ENCODE peak calls at places on chromosomes 11 and 22, in six cellular contexts. K, O, H, N, U and Z are unnamed samples.

GRCh38 chr11:129700701-129701100 is 114.9 kb upstream of the TMEM45B start:
- DNase-seq in K (no peak), U (no peak), O (peak), N (no peak), H (no peak), Z (peak)

GRCh38 chr11:118918128-118918685 is 7.5 kb downstream of the BCL9L start:
- DNase-seq in H (peak), N (peak), O (peak), K (peak), U (no peak), Z (peak)

GRCh38 chr11:75264971-75265370 is 24.4 kb downstream of the TPBGL start:
- DNase-seq in N (no peak), O (no peak), K (peak), H (no peak), U (no peak), Z (no peak)

GRCh38 chr22:43014062-43014875 is 680 bp downstream of the PACSIN2 start:
- DNase-seq in K (peak), N (no peak), H (peak), O (peak), U (no peak), Z (no peak)

GRCh38 chr22:40509401-40510134 is 127.0 kb downstream of the MRTFA start:
- DNase-seq in K (peak), U (no peak), O (no peak), H (peak), N (no peak), Z (no peak)

GRCh38 chr11:71153005-71153395 is 99.4 kb downstream of the SHANK2 start:
- DNase-seq in N (peak), H (no peak), O (no peak), U (no peak), K (peak), Z (no peak)

GRCh38 chr22:48802576-48802975 is 1025.1 kb downstream of the BRD1 start:
- DNase-seq in N (peak), K (peak), O (no peak), U (no peak), H (no peak), Z (no peak)

GRCh38 chr11:17691550-17691949 is 27.8 kb upstream of the MYOD1 start:
- DNase-seq in H (no peak), O (no peak), U (no peak), N (no peak), K (no peak), Z (no peak)

GRCh38 chr22:47600791-47601400 is 838.4 kb downstream of the TBC1D22A start:
- DNase-seq in O (no peak), U (no peak), K (no peak), N (peak), H (peak), Z (peak)

DNA sequence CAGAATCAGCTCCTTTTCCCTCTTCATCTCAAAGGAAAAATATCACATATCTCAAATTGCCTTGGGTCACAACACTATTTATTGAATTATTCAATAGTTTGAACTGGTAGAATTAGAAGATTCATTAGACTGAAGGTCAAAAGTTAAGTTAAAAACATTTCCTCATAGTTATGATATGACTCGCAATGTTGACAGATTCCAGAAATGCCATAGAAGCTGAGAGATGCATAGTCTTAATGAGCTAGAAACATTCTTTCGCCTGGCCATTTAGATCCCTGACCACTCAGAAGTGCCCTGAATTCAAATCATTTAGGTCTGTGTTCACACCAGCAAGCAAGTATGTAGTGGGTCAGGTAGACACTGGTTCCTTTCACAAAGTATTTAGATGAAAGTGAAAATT is 44.4 kb downstream of the FAT3 start:
- DNase-seq in U (no peak), H (no peak), K (no peak), N (no peak), O (no peak), Z (no peak)
- TF ChIP-seq EP300 in U (no peak), H (no peak), K (no peak), N (no peak), O (no peak), Z (no peak)

GRCh38 chr11:64429970-64430369 is 71.0 kb downstream of the RPS6KA4 start:
- DNase-seq in O (no peak), N (no peak), U (no peak), H (no peak), K (no peak), Z (no peak)
- H3K4me3 ChIP-seq in O (no peak), N (no peak), U (no peak), H (no peak), K (no peak), Z (no peak)

GRCh38 chr11:8083871-8084281 is 2.9 kb downstream of the TUB start:
- DNase-seq in O (no peak), K (no peak), H (no peak), N (no peak), U (no peak), Z (no peak)
- TF ChIP-seq EP300 in O (no peak), K (no peak), H (no peak), N (no peak), U (no peak), Z (no peak)

GRCh38 chr22:18076060-18076497 is 1.7 kb upstream of the PEX26 start:
- DNase-seq in H (peak), O (peak), U (no peak), K (peak), N (no peak), Z (no peak)

GRCh38 chr22:18077639-18078328 is at the start of gene PEX26:
- DNase-seq in K (peak), U (peak), N (peak), O (peak), H (peak), Z (peak)

GRCh38 chr22:18075101-18075730 is 2.6 kb upstream of the PEX26 start:
- DNase-seq in H (no peak), N (no peak), U (no peak), O (no peak), K (no peak), Z (no peak)

GRCh38 chr22:18078329-18079041 is 695 bp downstream of the PEX26 start:
- DNase-seq in N (peak), H (peak), K (peak), O (peak), U (no peak), Z (no peak)

DNA sequence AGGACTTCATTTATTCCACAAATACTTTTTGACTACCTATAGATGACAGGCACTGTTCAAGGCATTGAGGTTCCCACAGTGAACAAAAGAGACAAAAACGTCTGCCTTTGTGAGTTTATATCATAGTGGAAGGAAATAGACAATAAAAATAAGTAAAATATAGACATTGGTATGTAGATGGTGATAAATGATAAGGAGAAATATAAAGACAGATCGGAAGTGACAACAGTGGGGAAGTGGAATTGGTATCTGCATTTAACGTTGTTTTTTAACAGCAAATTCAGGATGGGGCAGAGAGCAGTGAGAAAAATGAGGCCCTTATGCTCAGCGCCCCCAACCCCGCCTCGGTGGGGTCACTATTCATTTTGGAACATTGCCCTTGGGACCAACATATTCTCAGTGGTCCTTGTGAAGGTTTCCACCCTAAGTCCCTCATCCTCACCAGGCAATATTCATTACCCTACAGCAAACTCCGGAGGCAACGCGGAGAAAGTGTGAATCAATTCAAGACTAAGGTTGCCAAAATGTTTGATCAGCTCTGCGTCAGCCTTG is 627 bp upstream of the PEX26 start:
- DNase-seq in N (no peak), H (no peak), O (no peak), U (no peak), K (no peak), Z (no peak)
- H3K4me3 ChIP-seq in N (peak), H (peak), O (peak), U (peak), K (peak), Z (peak)

GRCh38 chr11:47213985-47214564 is 699 bp upstream of the DDB2 start:
- DNase-seq in N (peak), H (peak), K (peak), U (peak), O (no peak), Z (peak)

GRCh38 chr11:47220401-47220821 is 5.6 kb downstream of the DDB2 start:
- DNase-seq in N (no peak), O (no peak), K (no peak), H (no peak), U (no peak), Z (no peak)

GRCh38 chr11:47212938-47213337 is 1.8 kb upstream of the DDB2 start:
- DNase-seq in O (no peak), K (peak), N (no peak), H (peak), U (no peak), Z (no peak)

GRCh38 chr11:47215366-47215925 is 672 bp downstream of the DDB2 start:
- DNase-seq in O (no peak), N (no peak), H (no peak), U (peak), K (no peak), Z (no peak)

DNA sequence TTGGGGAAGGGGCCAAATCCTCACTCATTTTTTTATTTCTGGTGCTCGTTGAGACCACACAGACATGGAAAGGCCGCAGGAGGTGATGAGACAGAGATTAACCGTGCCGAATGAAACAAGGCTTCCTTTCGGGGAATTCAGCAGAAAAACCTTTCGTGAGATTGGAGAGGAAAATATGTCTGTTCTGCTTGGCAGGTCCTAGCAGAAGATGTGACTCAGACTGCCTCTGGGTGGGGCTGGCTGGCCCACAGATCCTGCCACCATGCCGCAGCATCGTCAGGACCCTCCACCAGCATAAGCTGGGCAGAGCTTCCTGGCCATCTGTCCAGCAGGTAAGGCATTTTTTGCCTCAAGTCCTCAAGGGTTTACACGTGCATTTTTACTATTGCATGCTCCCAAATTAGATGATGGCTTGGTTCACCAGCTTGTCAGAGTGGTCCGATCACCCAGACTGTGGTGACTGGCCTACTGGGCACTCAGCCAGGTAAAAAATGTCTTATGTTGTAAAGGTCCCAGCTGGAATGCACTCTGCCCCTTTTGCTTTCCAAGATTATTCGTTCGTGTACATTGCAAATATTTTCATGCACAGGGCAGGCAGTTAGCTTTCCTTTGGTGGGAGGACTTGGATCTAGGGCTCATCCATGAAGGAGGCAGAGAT is 1.5 kb downstream of the DDB2 start:
- DNase-seq in N (no peak), U (peak), O (no peak), K (peak), H (peak), Z (no peak)
- TF ChIP-seq EP300 in N (no peak), U (peak), O (no peak), K (no peak), H (no peak), Z (no peak)

GRCh38 chr22:38270091-38270972 is 2.5 kb downstream of the TMEM184B start:
- DNase-seq in N (no peak), O (peak), K (no peak), H (no peak), U (no peak), Z (no peak)

GRCh38 chr22:38272373-38273134 is at the start of gene TMEM184B:
- DNase-seq in H (peak), N (peak), O (peak), U (no peak), K (peak), Z (no peak)

GRCh38 chr22:38273135-38273761 is 438 bp upstream of the TMEM184B start:
- DNase-seq in K (no peak), H (no peak), O (no peak), U (no peak), N (no peak), Z (no peak)

GRCh38 chr22:38271101-38271500 is 1.7 kb downstream of the TMEM184B start:
- DNase-seq in H (no peak), U (no peak), O (no peak), K (no peak), N (no peak), Z (no peak)

GRCh38 chr22:38271927-38272372 is 860 bp downstream of the TMEM184B start:
- DNase-seq in O (no peak), U (no peak), K (no peak), H (peak), N (no peak), Z (no peak)
- H3K4me3 ChIP-seq in O (peak), U (peak), K (peak), H (peak), N (peak), Z (peak)